ENCODE peak calls at places on chromosomes 13 and 19, in seven cellular contexts. O is endodermal cell, U is Daoy, C is amniotic stem cell, I is COR-L47, D is Calu3, S is cardiac muscle cell. Q is an unnamed sample.

GRCh38 chr13:79307866-79308298 is 98.2 kb downstream of the RBM26 start:
- DNase-seq in O (peak), U (peak), C (no peak), I (no peak), D (no peak), S (no peak), Q (peak)

GRCh38 chr19:2166741-2167738 is 3.3 kb downstream of the DOT1L start:
- DNase-seq in O (peak), U (peak), C (peak), I (no peak), D (peak), S (no peak), Q (no peak)

GRCh38 chr13:39895254-39895653 is 239.8 kb downstream of the COG6 start:
- DNase-seq in O (no peak), U (no peak), C (no peak), I (no peak), D (no peak), S (peak), Q (no peak)

GRCh38 chr19:38596057-38596981 is 21.4 kb downstream of the MAP4K1 start:
- DNase-seq in O (peak), U (peak), C (no peak), I (no peak), D (peak), S (peak), Q (peak)

GRCh38 chr13:31927219-31927653 is 104.3 kb upstream of the FRY start:
- DNase-seq in O (peak), U (no peak), C (no peak), I (no peak), D (peak), S (no peak), Q (no peak)

GRCh38 chr13:97306646-97307045 is 84.5 kb downstream of the MBNL2 start:
- DNase-seq in O (no peak), U (no peak), C (no peak), I (no peak), D (no peak), S (no peak), Q (no peak)

GRCh38 chr19:330503-330902 is 14.1 kb downstream of the MIER2 start:
- DNase-seq in O (no peak), U (no peak), C (no peak), I (no peak), D (no peak), S (no peak), Q (no peak)

GRCh38 chr13:34462843-34463242 is 479.2 kb upstream of the NBEA start:
- DNase-seq in O (no peak), U (peak), C (peak), I (no peak), D (peak), S (no peak), Q (no peak)

GRCh38 chr19:30253581-30253996 is 118.6 kb upstream of the ZNF536 start:
- DNase-seq in O (peak), U (peak), C (no peak), I (no peak), D (no peak), S (no peak), Q (no peak)

GRCh38 chr13:80374453-80374852 is 33.5 kb upstream of the SPRY2 start:
- DNase-seq in O (no peak), U (no peak), C (no peak), I (no peak), D (no peak), S (no peak), Q (no peak)

GRCh38 chr19:29504454-29504853 is 21.3 kb upstream of the VSTM2B start:
- DNase-seq in O (no peak), U (no peak), C (no peak), I (no peak), D (no peak), S (no peak), Q (no peak)

GRCh38 chr19:16899566-16900075 is 10.8 kb downstream of the F2RL3 start:
- DNase-seq in O (peak), U (peak), C (no peak), I (no peak), D (peak), S (peak), Q (peak)

GRCh38 chr13:82248713-82249112 is 1633.6 kb downstream of the SLITRK1 start:
- DNase-seq in O (no peak), U (no peak), C (no peak), I (no peak), D (no peak), S (no peak), Q (no peak)

GRCh38 chr19:18725755-18726416 is 42.4 kb downstream of the CRTC1 start:
- DNase-seq in O (peak), U (no peak), C (no peak), I (no peak), D (no peak), S (no peak), Q (no peak)

GRCh38 chr19:5951338-5951861 is 26.5 kb downstream of the RANBP3 start:
- DNase-seq in O (peak), U (no peak), C (no peak), I (no peak), D (no peak), S (no peak), Q (no peak)

GRCh38 chr13:105996391-105997028 is 539.0 kb downstream of the EFNB2 start:
- DNase-seq in O (no peak), U (no peak), C (no peak), I (no peak), D (no peak), S (no peak), Q (no peak)

GRCh38 chr13:66265446-66265845 is 964.7 kb downstream of the PCDH9 start:
- DNase-seq in O (no peak), U (no peak), C (no peak), I (no peak), D (no peak), S (no peak), Q (no peak)

GRCh38 chr19:887072-887471 is 5.9 kb downstream of the MED16 start:
- DNase-seq in O (peak), U (no peak), C (peak), I (no peak), D (no peak), S (peak), Q (no peak)

Q was measured in activated T-cell treated with anti-CD3 and anti-CD28 coated beads, Interleukin-2, amount 50 U/mL, for 48 hours.